ENCODE peak calls at places on chromosome 2, in seven cellular contexts. Z is prostate gland, O is IMR-90, Q is HepG2, X is GM23248, C is transverse colon, F is neuronal stem cell. M is an unnamed sample. For H3K27me3, the result is how much of the 10 kb centered on the place peaks cover.

GRCh38 chr2:38907743-38908562 is 18.3 kb downstream of the ARHGEF33 start:
- DNase-seq in F (no peak), C (no peak), Z (no peak), X (peak), O (no peak), Q (peak), M (no peak)

GRCh38 chr2:54240515-54241219 is 15.4 kb downstream of the TSPYL6 start:
- DNase-seq in Z (no peak), F (no peak), Q (no peak), C (no peak), X (peak), O (peak), M (no peak)

GRCh38 chr2:68426885-68427579 is 40.1 kb downstream of the FBXO48 start:
- DNase-seq in O (peak), C (no peak), F (no peak), X (no peak), Z (no peak), Q (no peak), M (no peak)

GRCh38 chr2:8456149-8457091 is 225.4 kb upstream of the ID2 start:
- DNase-seq in X (no peak), Q (no peak), O (no peak), Z (no peak), C (no peak), F (no peak), M (no peak)

GRCh38 chr2:226932443-226932842 is 96.6 kb downstream of the RHBDD1 start:
- DNase-seq in Z (no peak), Q (no peak), O (no peak), F (no peak), C (no peak), X (no peak), M (no peak)

GRCh38 chr2:149690825-149691224 is 103.2 kb upstream of the MMADHC start:
- DNase-seq in Z (no peak), O (no peak), F (no peak), X (no peak), C (no peak), Q (no peak), M (no peak)

GRCh38 chr2:18721038-18721922 is 131.9 kb upstream of the NT5C1B start:
- DNase-seq in C (no peak), X (no peak), O (peak), F (no peak), Z (no peak), Q (no peak), M (no peak)

GRCh38 chr2:235543851-235544686 is 50.2 kb downstream of the AGAP1 start:
- DNase-seq in C (peak), Q (no peak), F (no peak), Z (no peak), X (no peak), O (no peak), M (no peak)

GRCh38 chr2:64989982-64990614 is 899 bp downstream of the SLC1A4 start:
- DNase-seq in O (no peak), F (no peak), Z (no peak), C (peak), X (peak), Q (peak), M (no peak)
- H3K27me3 ChIP-seq in O (under half), F (under half), Z (under half), C (under half), X (under half), Q (under half), M (under half)

DNA sequence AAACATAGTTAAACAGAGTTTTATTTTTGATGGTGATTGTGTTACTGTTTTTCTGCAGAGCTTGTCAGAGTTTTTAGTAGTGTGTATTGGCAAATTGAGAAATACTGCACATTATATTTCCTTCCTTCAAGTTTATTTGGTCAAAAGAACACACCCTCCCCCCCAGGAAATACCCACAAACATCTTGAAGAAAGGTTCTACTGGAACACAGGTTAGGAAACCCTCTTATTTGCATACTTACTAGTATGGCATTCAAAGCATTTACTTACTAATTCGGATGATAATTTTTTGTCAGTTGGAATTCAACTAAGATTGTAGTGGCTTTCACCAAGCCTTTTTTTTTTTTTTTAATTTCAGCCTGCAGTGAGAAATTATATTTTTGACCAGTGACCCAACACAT is 9.1 kb downstream of the CAB39 start:
- DNase-seq in Z (no peak), C (no peak), X (peak), Q (no peak), O (no peak), F (no peak), M (no peak)
- H3K27ac ChIP-seq in Z (no peak), C (no peak), X (peak), Q (no peak), O (no peak), F (no peak), M (no peak)

GRCh38 chr2:172099472-172100079 is 3.1 kb downstream of the DLX2 start:
- DNase-seq in O (no peak), X (peak), Z (no peak), Q (no peak), F (no peak), C (no peak), M (no peak)

GRCh38 chr2:172101707-172102158 is 967 bp downstream of the DLX2 start:
- DNase-seq in X (peak), O (no peak), Z (no peak), C (no peak), F (no peak), Q (no peak), M (no peak)

GRCh38 chr2:172098650-172099471 is 3.8 kb downstream of the DLX2 start:
- DNase-seq in Q (peak), C (peak), X (peak), O (peak), F (peak), Z (no peak), M (no peak)

GRCh38 chr2:172101008-172101706 is 1.5 kb downstream of the DLX2 start:
- DNase-seq in C (no peak), O (no peak), Z (no peak), X (peak), Q (no peak), F (peak), M (no peak)

GRCh38 chr2:172100080-172101007 is 2.4 kb downstream of the DLX2 start:
- DNase-seq in F (peak), C (no peak), Q (no peak), X (peak), Z (no peak), O (no peak), M (no peak)
- H3K27me3 ChIP-seq in F (under half), C (half or more), Q (under half), X (under half), Z (half or more), O (under half), M (under half)

DNA sequence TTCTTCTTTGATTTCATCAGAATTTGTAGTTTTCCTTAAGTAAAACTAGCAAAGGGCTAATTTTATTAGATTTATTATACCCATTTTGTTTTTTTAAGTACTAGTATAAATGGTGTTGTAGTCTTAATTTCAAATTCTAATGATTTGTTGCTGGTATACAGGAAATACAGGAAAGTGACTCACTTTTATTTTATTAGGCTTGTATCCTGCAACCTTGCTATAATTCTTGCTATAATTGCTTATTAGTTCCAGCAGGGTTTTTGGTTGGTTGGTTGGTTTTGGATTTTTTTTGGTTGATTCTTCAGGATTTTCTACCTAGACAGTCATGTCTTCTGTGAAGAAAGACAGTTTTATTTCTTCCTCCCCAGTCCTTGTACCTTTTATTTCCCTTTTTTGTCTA is 110.6 kb upstream of the IL1R2 start:
- DNase-seq in O (no peak), C (no peak), X (peak), Z (no peak), Q (no peak), F (no peak), M (no peak)
- H3K27ac ChIP-seq in O (no peak), C (no peak), X (peak), Z (no peak), Q (no peak), F (no peak), M (no peak)

GRCh38 chr2:236617796-236618195 is 48.2 kb downstream of the ACKR3 start:
- DNase-seq in Q (no peak), X (no peak), Z (no peak), O (no peak), F (no peak), C (no peak), M (no peak)
- H3K27me3 ChIP-seq in Q (under half), X (under half), Z (under half), O (under half), F (under half), C (under half), M (under half)

GRCh38 chr2:203649176-203649814 is 57.1 kb upstream of the CD28 start:
- DNase-seq in Z (no peak), X (no peak), O (no peak), C (no peak), F (no peak), Q (no peak), M (no peak)
- H3K27ac ChIP-seq in Z (peak), X (peak), O (no peak), C (peak), F (no peak), Q (peak), M (peak)

GRCh38 chr2:176156301-176156958 is 677 bp upstream of the HOXD3 start:
- DNase-seq in O (no peak), Z (no peak), X (no peak), F (no peak), Q (no peak), C (no peak), M (no peak)
- H3K27me3 ChIP-seq in O (half or more), Z (under half), X (under half), F (half or more), Q (under half), C (half or more), M (under half)

GRCh38 chr2:27921424-27921823 is 30.9 kb downstream of the BABAM2 start:
- DNase-seq in X (no peak), F (no peak), Q (no peak), O (no peak), Z (no peak), C (no peak), M (no peak)
- H3K27ac ChIP-seq in X (no peak), F (no peak), Q (no peak), O (no peak), Z (no peak), C (no peak), M (no peak)

GRCh38 chr2:70966681-70967080 is 11.7 kb upstream of the ANKRD53 start:
- DNase-seq in Q (no peak), Z (no peak), O (no peak), X (no peak), C (no peak), F (no peak), M (peak)

GRCh38 chr2:70967189-70967588 is 11.2 kb upstream of the ANKRD53 start:
- DNase-seq in Z (no peak), Q (no peak), F (no peak), O (no peak), C (no peak), X (no peak), M (peak)

GRCh38 chr2:70964596-70965386 is 13.6 kb upstream of the ANKRD53 start:
- DNase-seq in Q (peak), Z (peak), O (peak), X (peak), F (peak), C (peak), M (peak)

GRCh38 chr2:70964133-70964532 is 14.3 kb upstream of the ANKRD53 start:
- DNase-seq in C (no peak), Q (no peak), F (no peak), Z (no peak), X (no peak), O (no peak), M (no peak)

DNA sequence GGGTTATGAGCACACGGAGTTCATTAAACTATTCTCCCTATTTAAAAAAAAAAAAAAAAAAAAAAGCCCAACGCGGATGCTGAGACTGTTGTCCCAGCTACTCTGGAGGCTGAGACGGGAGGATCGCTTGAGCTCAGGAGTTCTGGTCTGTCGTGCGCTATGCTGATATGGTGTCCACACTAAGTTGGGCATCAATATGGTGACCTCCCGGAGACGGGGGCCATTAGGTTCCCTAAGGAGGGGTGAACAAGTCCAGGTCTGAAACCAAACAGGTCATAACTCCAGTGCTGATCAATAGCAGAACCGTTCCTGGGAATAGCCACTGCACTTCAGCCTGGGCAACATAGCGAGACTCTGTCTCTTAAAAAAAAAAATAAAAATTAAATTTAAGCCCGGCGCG is 12.9 kb upstream of the ANKRD53 start:
- DNase-seq in O (no peak), F (no peak), C (no peak), Z (no peak), X (no peak), Q (no peak), M (peak)
- H3K27me3 ChIP-seq in O (under half), F (under half), C (under half), Z (under half), X (under half), Q (under half), M (under half)

DNA sequence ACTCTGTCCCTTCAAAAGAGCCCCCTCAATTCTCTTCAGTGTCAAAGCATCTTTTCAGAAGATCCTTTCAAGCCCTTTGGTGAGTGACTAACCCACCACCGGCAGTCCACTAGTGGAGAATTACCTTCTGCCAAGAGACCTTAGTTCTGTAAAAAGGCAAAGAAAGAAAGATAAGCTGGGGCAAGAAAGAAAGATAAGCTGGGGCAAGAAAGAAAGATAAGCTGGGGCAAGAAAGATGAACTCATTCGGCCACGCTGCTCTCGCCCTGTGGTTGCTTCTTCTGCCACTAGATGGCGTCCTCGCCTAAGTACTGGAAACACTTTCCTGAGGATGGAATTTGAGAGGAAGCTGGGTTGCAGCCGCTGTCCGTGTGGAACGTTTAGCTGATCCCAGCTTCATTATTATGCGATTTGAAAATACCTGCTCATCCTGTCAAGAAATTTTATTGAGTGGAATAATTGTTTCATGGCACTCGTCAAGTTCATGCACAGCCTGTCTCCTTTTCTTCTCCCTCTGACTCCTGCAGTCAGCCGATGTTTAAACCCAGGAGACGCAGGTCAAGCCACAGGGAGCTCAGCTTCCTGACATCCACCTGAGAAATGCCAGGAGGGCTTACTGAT is 17.3 kb upstream of the ANXA4 start:
- DNase-seq in X (peak), F (peak), C (peak), O (peak), Z (peak), Q (peak), M (peak)
- H3K27ac ChIP-seq in X (no peak), F (no peak), C (no peak), O (no peak), Z (no peak), Q (no peak), M (no peak)